ENCODE peak calls at places on chromosomes 12 and 14, in four cellular contexts. P is WTC11, Y is foreskin fibroblast, A is tibial artery. M is an unnamed sample.
A peak's percentile ranks its signal among the peaks of the same experiment; 100 is the strongest.

GRCh38 chr14:30874999-30875787 is 834 bp downstream of the COCH start:
- DNase-seq in P (peak; percentile 53), Y (no peak), A (no peak), M (no peak)

GRCh38 chr12:92987846-92988621 is 58.9 kb upstream of the EEA1 start:
- DNase-seq in A (peak; percentile 48), Y (no peak), P (peak; percentile 27), M (peak; percentile 78)

GRCh38 chr14:71322660-71323250 is 415.5 kb downstream of the PCNX1 start:
- DNase-seq in A (no peak), P (no peak), Y (peak; percentile 40), M (no peak)

GRCh38 chr14:102049258-102050025 is 37.4 kb downstream of the HSP90AA1 start:
- DNase-seq in Y (no peak), P (no peak), A (no peak), M (no peak)

GRCh38 chr12:57241556-57242310 is 9.3 kb downstream of the STAC3 start:
- DNase-seq in P (peak; percentile 21), Y (no peak), A (peak; percentile 19), M (no peak)

GRCh38 chr14:71966528-71966927 is 34.3 kb downstream of the RGS6 start:
- DNase-seq in P (no peak), A (no peak), Y (no peak), M (no peak)

GRCh38 chr14:105156414-105157375 is 11.9 kb downstream of the JAG2 start:
- DNase-seq in P (no peak), A (no peak), Y (no peak), M (no peak)

GRCh38 chr14:31194661-31195060 is 12.9 kb downstream of the HECTD1 start:
- DNase-seq in P (no peak), A (no peak), Y (no peak), M (no peak)

GRCh38 chr14:63551338-63551737 is 8.2 kb upstream of the PPP2R5E start:
- DNase-seq in A (no peak), P (no peak), Y (peak; percentile 66), M (no peak)

GRCh38 chr12:100995201-100995600 is 200.6 kb downstream of the ANO4 start:
- DNase-seq in Y (peak; percentile 15), A (no peak), P (no peak), M (no peak)

GRCh38 chr12:124928095-124928911 is 13.9 kb upstream of the UBC start:
- DNase-seq in Y (peak; percentile 95), A (peak; percentile 64), P (peak; percentile 35), M (peak; percentile 75)

GRCh38 chr14:101578489-101578888 is 17.2 kb downstream of the DIO3 start:
- DNase-seq in A (no peak), Y (no peak), P (no peak), M (no peak)

GRCh38 chr12:76957306-76957705 is 78.5 kb upstream of the CSRP2 start:
- DNase-seq in Y (no peak), A (no peak), P (no peak), M (no peak)

GRCh38 chr12:76679778-76680177 is 84.1 kb upstream of the ZDHHC17 start:
- DNase-seq in P (no peak), A (no peak), Y (no peak), M (no peak)

GRCh38 chr12:15880721-15881120 is 1.5 kb upstream of the STRAP start:
- DNase-seq in A (no peak), P (no peak), Y (no peak), M (no peak)

GRCh38 chr14:105389976-105390848 is 8.1 kb upstream of the TEX22 start:
- DNase-seq in A (peak; percentile 46), Y (no peak), P (no peak), M (peak; percentile 65)

GRCh38 chr12:125185740-125186470 is 120.7 kb downstream of the AACS start:
- DNase-seq in P (peak; percentile 93), Y (peak; percentile 70), A (peak; percentile 32), M (no peak)

GRCh38 chr12:24840046-24840800 is 108.7 kb downstream of the BCAT1 start:
- DNase-seq in A (no peak), P (no peak), Y (no peak), M (no peak)

GRCh38 chr12:93089805-93090569 is 160.9 kb upstream of the EEA1 start:
- DNase-seq in A (no peak), Y (peak; percentile 96), P (no peak), M (peak; percentile 67)

GRCh38 chr14:56874375-56874774 is 64.1 kb upstream of the OTX2 start:
- DNase-seq in A (no peak), Y (no peak), P (peak; percentile 68), M (no peak)

GRCh38 chr14:101851716-101852395 is 90.3 kb downstream of the PPP2R5C start:
- DNase-seq in A (no peak), P (no peak), Y (no peak), M (no peak)

GRCh38 chr14:100950024-100950423 is 46.5 kb upstream of the RTL1 start:
- DNase-seq in A (no peak), Y (no peak), P (no peak), M (no peak)

GRCh38 chr14:24612186-24612585 is 2.7 kb upstream of the GZMH start:
- DNase-seq in A (no peak), Y (no peak), P (no peak), M (no peak)

GRCh38 chr14:85122690-85123089 is 407.3 kb upstream of the FLRT2 start:
- DNase-seq in A (no peak), P (no peak), Y (peak; percentile 2), M (no peak)

GRCh38 chr12:49288412-49288853 is 6.5 kb upstream of the PRPH start:
- DNase-seq in A (peak; percentile 50), Y (peak; percentile 34), P (peak; percentile 76), M (no peak)

GRCh38 chr12:18998343-18999270 is 130.9 kb upstream of the PLEKHA5 start:
- DNase-seq in Y (peak; percentile 88), P (no peak), A (no peak), M (no peak)

GRCh38 chr12:30146561-30146960 is 362.8 kb upstream of the TMTC1 start:
- DNase-seq in A (no peak), P (no peak), Y (no peak), M (no peak)

GRCh38 chr12:2811791-2812190 is 677 bp upstream of the ITFG2 start:
- DNase-seq in P (no peak), Y (no peak), A (no peak), M (no peak)

GRCh38 chr12:65868878-65869277 is 44.6 kb downstream of the HMGA2 start:
- DNase-seq in P (no peak), A (no peak), Y (no peak), M (no peak)

GRCh38 chr14:24665440-24665991 is 31.5 kb upstream of the GZMB start:
- DNase-seq in A (no peak), P (no peak), Y (no peak), M (no peak)

GRCh38 chr12:22409071-22409951 is 74.8 kb upstream of the ST8SIA1 start:
- DNase-seq in Y (no peak), P (no peak), A (no peak), M (no peak)

GRCh38 chr12:16884819-16885218 is 278.9 kb upstream of the LMO3 start:
- DNase-seq in Y (no peak), A (no peak), P (no peak), M (no peak)

GRCh38 chr12:16884056-16884455 is 278.1 kb upstream of the LMO3 start:
- DNase-seq in P (no peak), A (no peak), Y (no peak), M (no peak)

GRCh38 chr12:16881986-16882385 is 276.0 kb upstream of the LMO3 start:
- DNase-seq in P (no peak), Y (no peak), A (no peak), M (no peak)

GRCh38 chr12:16880864-16881285 is 274.9 kb upstream of the LMO3 start:
- DNase-seq in P (peak; percentile 15), A (no peak), Y (no peak), M (no peak)
- TF ChIP-seq CTCF in P (no peak), A (no peak), Y (no peak), M (no peak)

GRCh38 chr12:9940370-9940769 is 8.2 kb upstream of the CLEC2A start:
- DNase-seq in A (no peak), P (no peak), Y (no peak), M (no peak)
- TF ChIP-seq CTCF in A (no peak), P (no peak), Y (peak; percentile 21), M (peak; percentile 77)

GRCh38 chr12:32993404-32993803 is 96.8 kb upstream of the PKP2 start:
- DNase-seq in A (no peak), Y (no peak), P (no peak), M (no peak)
- TF ChIP-seq CTCF in A (no peak), Y (no peak), P (no peak), M (no peak)

DNA sequence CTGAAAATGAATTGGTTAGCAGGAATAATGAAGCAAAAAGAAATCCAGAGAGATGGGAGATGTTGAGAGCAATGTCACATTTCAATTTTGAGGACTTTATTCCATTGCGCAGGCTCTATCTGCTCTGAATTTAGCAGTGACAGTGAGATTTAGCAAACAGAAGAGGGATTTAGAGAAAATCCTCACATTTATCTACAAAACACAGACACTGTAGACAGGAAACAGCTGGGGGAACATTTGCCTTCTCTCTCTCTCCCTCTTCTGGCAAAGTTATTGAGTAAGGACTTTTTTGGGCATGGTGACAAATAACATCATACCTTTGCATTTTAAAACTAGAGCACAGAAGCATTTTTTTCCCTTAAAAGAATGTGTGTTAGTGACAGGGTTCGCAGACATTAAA is at the start of gene IGF1:
- DNase-seq in P (no peak), A (no peak), Y (peak; percentile 22), M (no peak)
- TF ChIP-seq CTCF in P (no peak), A (no peak), Y (peak; percentile 21), M (no peak)

DNA sequence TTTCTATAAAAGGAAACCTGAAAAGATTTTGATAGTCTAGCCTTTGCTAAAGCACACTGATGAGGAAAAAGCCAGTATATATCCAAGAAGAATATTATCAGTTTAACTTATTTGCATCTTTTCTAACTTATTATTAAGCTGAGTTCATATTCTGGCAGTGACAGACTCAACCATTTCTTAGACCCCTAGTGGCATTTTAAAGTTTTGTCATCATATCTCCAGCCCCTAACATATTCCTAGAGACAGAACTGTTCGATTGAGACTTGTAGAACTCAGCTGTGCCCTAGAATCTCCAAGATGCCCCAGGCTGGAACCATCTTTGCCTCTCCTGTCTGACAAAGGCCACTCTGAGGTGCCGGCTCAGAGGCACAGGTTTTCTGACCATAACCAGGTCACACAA is 365.6 kb downstream of the NELL2 start:
- DNase-seq in Y (no peak), A (no peak), P (no peak), M (no peak)
- TF ChIP-seq CTCF in Y (no peak), A (no peak), P (no peak), M (no peak)

DNA sequence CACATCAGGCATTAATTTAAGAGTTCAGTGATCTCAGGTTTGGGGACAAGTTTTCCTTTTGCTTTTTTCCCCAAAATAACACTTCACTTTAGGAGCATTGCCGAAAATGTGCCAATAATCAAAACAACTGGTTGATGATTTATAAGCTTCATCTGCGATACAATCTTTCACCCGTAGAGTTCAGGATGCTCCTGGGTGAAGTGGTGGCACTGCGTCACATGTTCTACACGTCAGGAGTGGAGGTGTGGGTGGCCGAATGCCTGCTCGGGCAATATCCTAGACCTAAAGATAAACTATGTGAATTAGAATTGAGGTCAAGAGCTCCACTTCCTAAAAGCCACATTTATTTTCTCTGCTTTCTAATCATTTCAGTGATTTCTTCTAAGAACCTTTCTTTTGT is 70.9 kb upstream of the DICER1 start:
- DNase-seq in P (no peak), A (no peak), Y (no peak), M (no peak)
- TF ChIP-seq CTCF in P (no peak), A (no peak), Y (no peak), M (no peak)